ENCODE peak calls at places on chromosomes 6 and 20, in five cellular contexts. W is substantia nigra, F is NCI-H82, J is globus pallidus, A is DMS153. Y is an unnamed sample.

GRCh38 chr6:106519460-106520394 is 109.6 kb downstream of the RTN4IP1 start:
- DNase-seq in J (no peak), A (no peak), W (no peak), F (no peak), Y (peak)

GRCh38 chr20:5642155-5642981 is 107.8 kb upstream of the SHLD1 start:
- DNase-seq in W (peak), F (no peak), J (peak), A (no peak), Y (no peak)

GRCh38 chr6:170117111-170117972 is 173.5 kb downstream of the DLL1 start:
- DNase-seq in J (no peak), F (no peak), W (no peak), A (no peak), Y (peak)

GRCh38 chr6:118500130-118501015 is 47.7 kb upstream of the PLN start:
- DNase-seq in F (peak), W (no peak), A (no peak), J (no peak), Y (no peak)

GRCh38 chr20:35757098-35757705 is 14.6 kb upstream of the PHF20 start:
- DNase-seq in J (no peak), W (no peak), F (peak), A (no peak), Y (no peak)

GRCh38 chr6:99013661-99014458 is 66.1 kb upstream of the FBXL4 start:
- DNase-seq in A (no peak), J (no peak), F (no peak), W (no peak), Y (no peak)

GRCh38 chr6:42047790-42048405 is 2.4 kb upstream of the TAF8 start:
- DNase-seq in J (no peak), W (no peak), F (peak), A (no peak), Y (no peak)

GRCh38 chr20:2750343-2751251 is 49.8 kb downstream of the CPXM1 start:
- DNase-seq in F (peak), W (no peak), A (no peak), J (no peak), Y (peak)

GRCh38 chr6:43970068-43970912 is 157.0 kb downstream of the MRPL14 start:
- DNase-seq in F (no peak), A (no peak), J (no peak), W (no peak), Y (peak)

GRCh38 chr20:45629496-45630100 is at the start of gene WFDC10A:
- DNase-seq in F (peak), A (peak), W (peak), J (peak), Y (peak)

GRCh38 chr6:170286246-170286933 is 4.5 kb downstream of the DLL1 start:
- DNase-seq in F (peak), J (peak), A (peak), W (peak), Y (no peak)

GRCh38 chr6:25570608-25571007 is 81.4 kb upstream of the SCGN start:
- DNase-seq in F (no peak), J (no peak), W (no peak), A (no peak), Y (no peak)

GRCh38 chr6:11224252-11224965 is 8.1 kb downstream of the NEDD9 start:
- DNase-seq in A (no peak), W (no peak), F (no peak), J (no peak), Y (no peak)

GRCh38 chr6:37566209-37566859 is 66.6 kb upstream of the CCDC167 start:
- DNase-seq in J (peak), F (peak), W (peak), A (no peak), Y (no peak)

GRCh38 chr6:75446278-75446880 is 47.2 kb downstream of the FILIP1 start:
- DNase-seq in F (no peak), A (no peak), J (no peak), W (no peak), Y (no peak)

GRCh38 chr6:125020385-125020784 is 58.1 kb downstream of the RNF217 start:
- DNase-seq in J (peak), F (no peak), W (no peak), A (no peak), Y (no peak)

GRCh38 chr20:24481188-24481587 is 11.8 kb downstream of the SYNDIG1 start:
- DNase-seq in F (no peak), W (no peak), A (no peak), J (no peak), Y (no peak)

GRCh38 chr6:133610271-133610840 is 278.6 kb upstream of the TCF21 start:
- DNase-seq in F (no peak), J (no peak), W (no peak), A (no peak), Y (no peak)

GRCh38 chr6:134449781-134450180 is 131.9 kb upstream of the SGK1 start:
- DNase-seq in F (no peak), W (no peak), J (no peak), A (no peak), Y (no peak)

GRCh38 chr6:42901538-42901957 is 14.3 kb upstream of the PTCRA start:
- DNase-seq in W (peak), F (peak), J (peak), A (peak), Y (peak)

GRCh38 chr20:63848003-63848911 is 13.0 kb upstream of the ABHD16B start:
- DNase-seq in A (no peak), W (peak), J (no peak), F (no peak), Y (no peak)

GRCh38 chr6:112639436-112639835 is 292.3 kb downstream of the RFPL4B start:
- DNase-seq in W (no peak), A (no peak), F (no peak), J (no peak), Y (no peak)

GRCh38 chr6:160030103-160030502 is 61.2 kb downstream of the IGF2R start:
- DNase-seq in A (no peak), W (peak), J (peak), F (no peak), Y (peak)

GRCh38 chr6:14129572-14129971 is 12.0 kb downstream of the CD83 start:
- DNase-seq in W (peak), A (no peak), F (peak), J (peak), Y (peak)

GRCh38 chr20:56788041-56788670 is 159.1 kb downstream of the TFAP2C start:
- DNase-seq in F (no peak), A (no peak), W (no peak), J (no peak), Y (peak)

GRCh38 chr6:149218915-149219314 is 98.6 kb upstream of the TAB2 start:
- DNase-seq in J (no peak), A (no peak), F (no peak), W (no peak), Y (no peak)

GRCh38 chr6:45814772-45815171 is 200.9 kb downstream of the CLIC5 start:
- DNase-seq in J (no peak), W (no peak), F (no peak), A (no peak), Y (no peak)

GRCh38 chr6:3009930-3010329 is 10.2 kb downstream of the NQO2 start:
- DNase-seq in A (no peak), F (no peak), J (no peak), W (no peak), Y (no peak)

GRCh38 chr6:67933278-67933677 is 701.8 kb upstream of the ADGRB3 start:
- DNase-seq in A (no peak), J (no peak), W (no peak), F (peak), Y (no peak)

GRCh38 chr20:9185511-9185910 is 116.6 kb downstream of the PLCB4 start:
- DNase-seq in A (no peak), W (no peak), J (no peak), F (no peak), Y (no peak)

GRCh38 chr6:42401605-42401935 is 50.2 kb downstream of the TRERF1 start:
- DNase-seq in A (no peak), F (no peak), W (no peak), J (no peak), Y (no peak)

GRCh38 chr20:61556116-61556515 is 304.1 kb downstream of the CDH4 start:
- DNase-seq in W (no peak), A (no peak), J (no peak), F (no peak), Y (no peak)

GRCh38 chr20:40494238-40494637 is 194.8 kb downstream of the MAFB start:
- DNase-seq in F (no peak), W (peak), A (no peak), J (peak), Y (no peak)

GRCh38 chr6:45697605-45698004 is 318.1 kb downstream of the CLIC5 start:
- DNase-seq in A (no peak), F (no peak), J (no peak), W (no peak), Y (no peak)

GRCh38 chr20:63977392-63978276 is 1.8 kb downstream of the SAMD10 start:
- DNase-seq in W (no peak), J (no peak), F (no peak), A (no peak), Y (no peak)

GRCh38 chr20:63822276-63822696 is 8.8 kb downstream of the ZBTB46 start:
- DNase-seq in J (peak), W (no peak), F (no peak), A (no peak), Y (no peak)